ENCODE peak calls at places on chromosomes 1 and 21, in five cellular contexts. V, D, M, K and S are unnamed samples.

GRCh38 chr1:205813755-205814058 is 709 bp upstream of the SLC41A1 start:
- DNase-seq in K (peak), M (peak), D (no peak), V (no peak), S (no peak)

GRCh38 chr1:204299828-204300365 is 59.8 kb downstream of the PLEKHA6 start:
- DNase-seq in M (no peak), D (no peak), V (no peak), K (no peak), S (no peak)

GRCh38 chr1:64077281-64077940 is 126.0 kb upstream of the UBE2U start:
- DNase-seq in D (no peak), M (no peak), V (no peak), K (no peak), S (no peak)

GRCh38 chr1:39835935-39836594 is 47.2 kb downstream of the TRIT1 start:
- DNase-seq in D (no peak), M (no peak), K (no peak), V (no peak), S (no peak)

GRCh38 chr1:211625040-211625439 is 46.1 kb upstream of the SLC30A1 start:
- DNase-seq in V (no peak), K (peak), D (peak), M (no peak), S (peak)

GRCh38 chr1:47483651-47484050 is 45.8 kb downstream of the FOXD2 start:
- DNase-seq in V (no peak), K (no peak), D (no peak), M (no peak), S (no peak)

GRCh38 chr1:106022312-106022902 is 1034.1 kb upstream of the PRMT6 start:
- DNase-seq in V (no peak), M (no peak), K (peak), D (no peak), S (peak)

GRCh38 chr1:63774617-63775417 is 1.0 kb downstream of the ROR1 start:
- DNase-seq in M (no peak), D (no peak), K (peak), V (no peak), S (peak)

GRCh38 chr1:20165522-20165951 is 20.4 kb upstream of the UBXN10 start:
- DNase-seq in D (peak), V (no peak), K (no peak), M (no peak), S (peak)

GRCh38 chr1:14600405-14601150 is 2.1 kb downstream of the KAZN start:
- DNase-seq in M (no peak), K (no peak), D (peak), V (no peak), S (no peak)

GRCh38 chr1:22117851-22118250 is 25.0 kb downstream of the WNT4 start:
- DNase-seq in V (no peak), K (peak), D (peak), M (no peak), S (no peak)

GRCh38 chr1:22120469-22120790 is 22.5 kb downstream of the WNT4 start:
- DNase-seq in M (no peak), K (no peak), D (no peak), V (no peak), S (no peak)

GRCh38 chr1:22121421-22121911 is 21.4 kb downstream of the WNT4 start:
- DNase-seq in K (peak), V (no peak), D (no peak), M (no peak), S (no peak)

GRCh38 chr1:22118291-22118992 is 24.5 kb downstream of the WNT4 start:
- DNase-seq in D (peak), V (no peak), K (no peak), M (no peak), S (no peak)

GRCh38 chr1:22119626-22120468 is 23.1 kb downstream of the WNT4 start:
- DNase-seq in M (no peak), K (no peak), D (no peak), V (no peak), S (no peak)
- H3K4me3 ChIP-seq in M (no peak), K (no peak), D (no peak), V (no peak), S (no peak)

GRCh38 chr1:95232646-95233320 is 1.2 kb upstream of the RWDD3 start:
- DNase-seq in K (no peak), V (no peak), D (no peak), M (no peak), S (no peak)

GRCh38 chr1:95230768-95231191 is 3.2 kb upstream of the RWDD3 start:
- DNase-seq in K (no peak), V (no peak), D (no peak), M (no peak), S (no peak)

GRCh38 chr1:95233737-95234493 is at the start of gene RWDD3:
- DNase-seq in K (peak), M (peak), V (peak), D (peak), S (peak)

GRCh38 chr1:95230256-95230655 is 3.8 kb upstream of the RWDD3 start:
- DNase-seq in V (no peak), M (no peak), D (no peak), K (no peak), S (no peak)

DNA sequence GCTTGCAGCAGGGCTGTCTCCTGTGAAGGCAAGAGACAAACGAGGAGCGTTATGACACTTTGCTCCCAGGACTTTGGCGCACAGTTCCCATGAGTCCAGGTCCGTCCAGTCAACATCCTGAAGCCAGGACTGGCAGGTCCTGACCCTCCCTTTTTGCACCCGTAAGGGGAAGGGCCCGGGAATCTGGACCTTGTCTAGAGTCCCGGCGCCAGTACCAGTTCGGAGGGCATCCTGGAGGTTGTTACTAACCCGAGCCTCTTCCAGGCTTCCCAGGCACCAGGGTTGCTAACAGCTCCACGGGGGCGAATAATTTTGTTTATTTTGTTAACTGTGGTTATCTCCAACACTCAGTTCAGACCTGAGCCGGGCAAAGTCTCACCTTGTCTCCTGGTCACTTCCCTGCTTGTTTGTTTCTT is 681 bp upstream of the RWDD3 start:
- DNase-seq in M (peak), V (no peak), K (no peak), D (peak), S (no peak)
- H3K4me3 ChIP-seq in M (peak), V (peak), K (peak), D (peak), S (peak)

GRCh38 chr1:38137164-38137563 is 90.6 kb upstream of the POU3F1 start:
- DNase-seq in K (no peak), M (no peak), V (no peak), D (no peak), S (no peak)

GRCh38 chr1:38138498-38139233 is 92.1 kb upstream of the POU3F1 start:
- DNase-seq in M (peak), D (no peak), K (peak), V (peak), S (no peak)

GRCh38 chr1:38142606-38143005 is 96.0 kb upstream of the POU3F1 start:
- DNase-seq in M (no peak), K (no peak), D (no peak), V (no peak), S (no peak)

GRCh38 chr1:38141483-38141882 is 94.9 kb upstream of the POU3F1 start:
- DNase-seq in V (no peak), K (no peak), M (no peak), D (no peak), S (no peak)

DNA sequence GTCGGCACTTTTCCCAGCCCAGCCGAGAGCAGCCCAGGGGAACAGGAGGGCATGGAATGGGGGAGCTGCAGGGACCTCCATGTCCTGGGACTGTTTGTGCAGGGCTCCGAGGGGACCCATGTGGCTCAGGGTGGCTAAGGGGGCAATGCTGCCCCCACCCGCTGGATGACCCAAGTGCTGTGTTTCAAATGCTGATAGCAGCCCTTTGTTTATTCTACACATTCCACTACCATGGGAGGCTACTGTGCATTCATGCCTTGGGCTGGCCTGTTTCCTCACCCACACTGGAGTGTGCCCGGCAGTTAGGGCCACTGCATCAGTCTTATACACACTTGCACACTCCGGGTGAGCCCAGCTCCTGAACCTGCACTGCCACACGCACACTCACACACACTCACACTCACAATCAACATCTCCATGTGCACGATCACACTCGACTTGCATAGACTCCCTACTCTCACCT is 93.5 kb upstream of the POU3F1 start:
- DNase-seq in M (no peak), D (no peak), V (no peak), K (no peak), S (no peak)
- H3K4me3 ChIP-seq in M (no peak), D (no peak), V (no peak), K (no peak), S (no peak)

GRCh38 chr1:156581661-156582387 is 2.3 kb downstream of the TTC24 start:
- DNase-seq in V (no peak), M (no peak), D (no peak), K (no peak), S (peak)
- H3K4me3 ChIP-seq in V (no peak), M (no peak), D (no peak), K (no peak), S (peak)

DNA sequence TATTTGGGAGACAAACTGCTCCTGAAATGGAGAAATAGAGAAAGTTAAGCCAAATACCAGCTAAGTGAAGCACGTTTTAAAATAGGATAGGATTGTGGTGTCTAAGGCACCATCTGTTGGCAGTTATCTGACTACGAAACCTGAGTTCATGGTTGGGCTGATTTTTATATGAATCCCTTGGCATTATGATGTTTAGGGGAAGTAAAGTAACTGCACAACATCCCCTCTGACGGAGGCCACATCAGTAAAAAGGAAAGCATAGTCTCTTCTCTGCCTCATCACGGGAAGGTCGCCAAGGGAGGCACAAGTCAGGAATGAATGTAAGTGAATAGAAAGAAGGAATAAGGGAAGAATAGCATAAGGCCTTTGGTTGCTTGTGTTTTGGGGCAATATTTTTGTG is 128.0 kb downstream of the PRRX1 start:
- DNase-seq in V (no peak), K (no peak), D (no peak), M (no peak), S (no peak)
- H3K4me3 ChIP-seq in V (no peak), K (no peak), D (no peak), M (no peak), S (no peak)

DNA sequence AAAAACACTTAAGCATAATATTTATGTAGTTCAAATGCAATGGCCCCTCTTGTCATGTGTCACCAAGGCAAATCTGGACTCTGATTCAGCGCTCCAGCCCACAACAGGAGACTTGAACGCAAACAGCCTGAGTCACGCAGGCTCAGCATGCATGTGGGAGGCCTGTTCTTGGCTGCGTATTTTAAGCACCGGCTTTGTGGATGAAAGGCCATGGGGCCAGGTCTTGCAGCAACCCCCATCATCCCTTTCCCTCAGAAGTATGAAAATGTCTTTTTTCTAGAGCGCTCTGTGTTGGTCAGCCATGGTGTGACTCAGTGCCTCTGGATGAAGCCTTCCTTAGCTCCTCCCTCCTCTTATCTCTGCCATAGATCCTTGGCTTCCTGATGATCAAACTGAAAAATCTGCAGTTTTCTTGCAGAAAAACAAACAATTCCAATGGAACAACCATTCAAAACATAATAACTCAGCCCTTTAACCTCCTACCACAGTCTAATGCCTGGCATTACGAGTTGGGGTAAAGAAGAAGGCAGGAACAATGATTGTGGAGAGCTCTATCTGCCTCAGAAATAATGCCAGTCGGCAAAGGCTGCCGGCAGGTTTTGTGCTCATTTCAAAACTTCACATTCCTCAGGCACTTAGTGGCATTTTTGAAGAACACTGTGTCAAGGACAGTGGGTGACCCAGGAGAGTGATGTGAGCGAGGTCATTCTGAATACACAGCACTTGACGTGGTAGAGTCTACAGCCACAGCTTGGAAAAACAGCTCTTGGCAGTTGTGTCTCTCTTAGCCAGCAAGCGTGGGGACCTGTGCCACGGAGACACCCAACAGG is 167.5 kb downstream of the CLIC6 start:
- DNase-seq in M (peak), V (peak), D (no peak), K (peak), S (no peak)
- H3K4me3 ChIP-seq in M (no peak), V (peak), D (no peak), K (peak), S (no peak)

GRCh38 chr1:222466150-222466865 is 81.6 kb downstream of the HHIPL2 start:
- DNase-seq in V (no peak), K (no peak), M (no peak), D (no peak), S (no peak)
- H3K4me3 ChIP-seq in V (no peak), K (no peak), M (peak), D (no peak), S (no peak)

GRCh38 chr1:17356387-17356992 is 15.5 kb upstream of the PADI6 start:
- DNase-seq in V (no peak), M (no peak), K (no peak), D (no peak), S (no peak)
- H3K4me3 ChIP-seq in V (no peak), M (no peak), K (no peak), D (no peak), S (no peak)

DNA sequence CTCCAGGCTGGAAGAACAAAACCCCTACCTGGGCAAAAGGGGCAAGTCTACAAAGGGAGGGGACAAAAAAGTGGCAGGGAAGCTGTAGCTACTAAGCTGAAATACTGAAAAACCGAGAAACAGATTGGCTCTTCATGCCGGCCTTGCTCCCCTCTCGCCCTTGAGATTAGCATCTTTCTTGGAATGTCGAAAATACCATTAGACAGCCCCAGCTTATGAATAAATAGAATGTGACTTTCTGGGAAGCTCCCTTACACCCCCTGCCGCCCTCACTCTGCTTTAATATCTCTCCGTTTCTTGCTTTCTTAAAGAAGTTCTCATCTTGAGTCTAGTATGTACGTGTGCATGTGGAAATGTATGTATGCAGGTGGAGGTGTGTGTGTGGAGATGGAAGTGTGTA is 14.1 kb downstream of the TRAF3IP3 start:
- DNase-seq in D (no peak), M (no peak), K (peak), V (no peak), S (no peak)
- H3K4me3 ChIP-seq in D (peak), M (no peak), K (no peak), V (no peak), S (peak)